ENCODE peak calls at places on chromosomes 12 and 14, in five cellular contexts. One of them, this sample, is unnamed.

GRCh38 chr14:63909984-63910383 is 57.2 kb downstream of the SYNE2 start:
- DNase-seq in mesenchymal stem cell: no peak
- DNase-seq in NB4: no peak
- DNase-seq in transverse colon: no peak
- DNase-seq in sigmoid colon: no peak
- DNase-seq in this sample: no peak

GRCh38 chr12:129075451-129076208 is 222.4 kb downstream of the GLT1D1 start:
- DNase-seq in mesenchymal stem cell: no peak
- DNase-seq in NB4: no peak
- DNase-seq in transverse colon: no peak
- DNase-seq in sigmoid colon: no peak
- DNase-seq in this sample: no peak

GRCh38 chr12:6700646-6701051 is at the start of gene PIANP:
- DNase-seq in mesenchymal stem cell: peak
- DNase-seq in NB4: no peak
- DNase-seq in transverse colon: peak
- DNase-seq in sigmoid colon: peak
- DNase-seq in this sample: peak

GRCh38 chr14:34013714-34014055 is 62.8 kb upstream of the EGLN3 start:
- DNase-seq in mesenchymal stem cell: no peak
- DNase-seq in NB4: peak
- DNase-seq in transverse colon: no peak
- DNase-seq in sigmoid colon: no peak
- DNase-seq in this sample: no peak

GRCh38 chr12:116160196-116160595 is 117.3 kb downstream of the MED13L start:
- DNase-seq in mesenchymal stem cell: peak
- DNase-seq in NB4: no peak
- DNase-seq in transverse colon: no peak
- DNase-seq in sigmoid colon: no peak
- DNase-seq in this sample: peak

GRCh38 chr14:63203618-63204406 is 431 bp upstream of the RHOJ start:
- DNase-seq in mesenchymal stem cell: peak
- DNase-seq in NB4: peak
- DNase-seq in transverse colon: peak
- DNase-seq in sigmoid colon: peak
- DNase-seq in this sample: peak

GRCh38 chr12:133023566-133023965 is 13.7 kb upstream of the ZNF84 start:
- DNase-seq in mesenchymal stem cell: no peak
- DNase-seq in NB4: peak
- DNase-seq in transverse colon: no peak
- DNase-seq in sigmoid colon: no peak
- DNase-seq in this sample: peak

GRCh38 chr14:92473261-92473946 is 40.2 kb upstream of the RIN3 start:
- DNase-seq in mesenchymal stem cell: peak
- DNase-seq in NB4: peak
- DNase-seq in transverse colon: peak
- DNase-seq in sigmoid colon: no peak
- DNase-seq in this sample: peak

GRCh38 chr14:53950031-53950793 is 6.4 kb downstream of the BMP4 start:
- DNase-seq in mesenchymal stem cell: no peak
- DNase-seq in NB4: no peak
- DNase-seq in transverse colon: no peak
- DNase-seq in sigmoid colon: no peak
- DNase-seq in this sample: no peak

GRCh38 chr12:45166056-45166455 is 49.8 kb upstream of the ANO6 start:
- DNase-seq in mesenchymal stem cell: no peak
- DNase-seq in NB4: no peak
- DNase-seq in transverse colon: no peak
- DNase-seq in sigmoid colon: no peak
- DNase-seq in this sample: no peak

GRCh38 chr14:102659797-102660196 is 67.3 kb downstream of the RCOR1 start:
- DNase-seq in mesenchymal stem cell: peak
- DNase-seq in NB4: peak
- DNase-seq in transverse colon: no peak
- DNase-seq in sigmoid colon: no peak
- DNase-seq in this sample: peak

GRCh38 chr12:93135286-93136239 is 206.5 kb upstream of the EEA1 start:
- DNase-seq in mesenchymal stem cell: peak
- DNase-seq in NB4: peak
- DNase-seq in transverse colon: no peak
- DNase-seq in sigmoid colon: no peak
- DNase-seq in this sample: peak

GRCh38 chr12:69688021-69688420 is 11.1 kb downstream of the BEST3 start:
- DNase-seq in mesenchymal stem cell: peak
- DNase-seq in NB4: no peak
- DNase-seq in transverse colon: no peak
- DNase-seq in sigmoid colon: no peak
- DNase-seq in this sample: peak

GRCh38 chr14:69819607-69820006 is 22.6 kb upstream of the SLC10A1 start:
- DNase-seq in mesenchymal stem cell: no peak
- DNase-seq in NB4: no peak
- DNase-seq in transverse colon: no peak
- DNase-seq in sigmoid colon: no peak
- DNase-seq in this sample: no peak

GRCh38 chr14:61561657-61562276 is 133.5 kb upstream of the HIF1A start:
- DNase-seq in mesenchymal stem cell: peak
- DNase-seq in NB4: peak
- DNase-seq in transverse colon: peak
- DNase-seq in sigmoid colon: peak
- DNase-seq in this sample: peak

GRCh38 chr12:124322271-124322998 is 27.5 kb downstream of the RFLNA start:
- DNase-seq in mesenchymal stem cell: peak
- DNase-seq in NB4: no peak
- DNase-seq in transverse colon: no peak
- DNase-seq in sigmoid colon: no peak
- DNase-seq in this sample: no peak

GRCh38 chr12:14769462-14769836 is 33.8 kb downstream of the WBP11 start:
- DNase-seq in mesenchymal stem cell: peak
- DNase-seq in NB4: no peak
- DNase-seq in transverse colon: peak
- DNase-seq in sigmoid colon: peak
- DNase-seq in this sample: peak

GRCh38 chr12:81759215-81759991 is at the start of gene PPFIA2:
- DNase-seq in mesenchymal stem cell: peak
- DNase-seq in NB4: no peak
- DNase-seq in transverse colon: no peak
- DNase-seq in sigmoid colon: peak
- DNase-seq in this sample: peak

GRCh38 chr12:22121224-22121623 is 75.2 kb downstream of the CMAS start:
- DNase-seq in mesenchymal stem cell: no peak
- DNase-seq in NB4: peak
- DNase-seq in transverse colon: peak
- DNase-seq in sigmoid colon: peak
- DNase-seq in this sample: no peak

DNA sequence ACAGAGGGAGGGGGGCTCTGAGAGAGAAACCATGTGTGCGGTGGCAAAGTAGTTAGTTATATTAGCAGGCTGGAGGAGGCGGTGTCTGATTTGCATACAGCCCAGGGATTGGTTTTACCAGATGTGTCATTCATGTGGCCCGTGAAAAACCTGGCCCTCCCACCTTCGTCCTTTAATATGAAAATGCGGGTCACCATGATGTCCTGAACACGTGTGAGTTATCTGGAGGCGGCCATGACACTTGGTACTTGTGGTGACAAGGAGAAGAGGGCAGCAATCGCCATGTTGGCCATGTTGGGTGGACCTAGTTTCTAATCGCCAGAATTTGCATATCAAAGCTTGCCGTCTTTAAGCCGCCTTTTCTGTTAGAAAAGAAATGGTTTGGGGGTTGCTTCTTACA is 108.8 kb downstream of the RAD51B start:
- DNase-seq in mesenchymal stem cell: no peak
- DNase-seq in NB4: no peak
- DNase-seq in transverse colon: no peak
- DNase-seq in sigmoid colon: no peak
- DNase-seq in this sample: no peak
- H3K4me3 ChIP-seq in mesenchymal stem cell: no peak
- H3K4me3 ChIP-seq in NB4: no peak
- H3K4me3 ChIP-seq in transverse colon: no peak
- H3K4me3 ChIP-seq in sigmoid colon: no peak
- H3K4me3 ChIP-seq in this sample: no peak

GRCh38 chr12:99558113-99558512 is 89.4 kb upstream of the GARIN6 start:
- DNase-seq in mesenchymal stem cell: no peak
- DNase-seq in NB4: no peak
- DNase-seq in transverse colon: no peak
- DNase-seq in sigmoid colon: no peak
- DNase-seq in this sample: no peak
- H3K4me3 ChIP-seq in mesenchymal stem cell: no peak
- H3K4me3 ChIP-seq in NB4: no peak
- H3K4me3 ChIP-seq in transverse colon: no peak
- H3K4me3 ChIP-seq in sigmoid colon: no peak
- H3K4me3 ChIP-seq in this sample: no peak

GRCh38 chr12:54135621-54136027 is 53.2 kb downstream of the SMUG1 start:
- DNase-seq in mesenchymal stem cell: no peak
- DNase-seq in NB4: no peak
- DNase-seq in transverse colon: no peak
- DNase-seq in sigmoid colon: no peak
- DNase-seq in this sample: no peak

GRCh38 chr12:54134395-54134794 is 54.4 kb downstream of the SMUG1 start:
- DNase-seq in mesenchymal stem cell: no peak
- DNase-seq in NB4: no peak
- DNase-seq in transverse colon: no peak
- DNase-seq in sigmoid colon: no peak
- DNase-seq in this sample: no peak

GRCh38 chr12:54132979-54133378 is 55.8 kb downstream of the SMUG1 start:
- DNase-seq in mesenchymal stem cell: no peak
- DNase-seq in NB4: no peak
- DNase-seq in transverse colon: no peak
- DNase-seq in sigmoid colon: no peak
- DNase-seq in this sample: no peak

GRCh38 chr12:54133663-54134375 is 55.0 kb downstream of the SMUG1 start:
- DNase-seq in mesenchymal stem cell: no peak
- DNase-seq in NB4: no peak
- DNase-seq in transverse colon: no peak
- DNase-seq in sigmoid colon: no peak
- DNase-seq in this sample: no peak

DNA sequence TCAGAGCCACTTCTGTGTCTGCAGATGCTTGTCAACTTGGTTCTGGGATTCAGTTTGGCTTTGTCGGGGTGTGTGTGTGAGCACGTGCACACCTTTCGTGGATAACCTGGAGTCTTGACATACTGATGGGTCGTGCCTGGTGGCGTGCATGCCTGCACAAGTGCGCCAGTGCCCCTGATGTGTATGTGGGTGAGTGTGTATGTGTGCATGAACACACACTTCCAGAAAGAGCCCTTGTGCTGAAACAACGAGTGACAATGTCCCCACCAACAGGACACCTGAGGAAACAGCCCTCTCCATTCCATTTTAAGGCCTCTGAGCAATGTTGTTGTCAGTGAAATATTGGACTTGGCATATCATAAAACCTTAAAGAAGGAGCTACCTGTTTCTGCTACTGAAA is 53.9 kb downstream of the SMUG1 start:
- DNase-seq in mesenchymal stem cell: no peak
- DNase-seq in NB4: peak
- DNase-seq in transverse colon: no peak
- DNase-seq in sigmoid colon: no peak
- DNase-seq in this sample: no peak
- H3K4me3 ChIP-seq in mesenchymal stem cell: no peak
- H3K4me3 ChIP-seq in NB4: no peak
- H3K4me3 ChIP-seq in transverse colon: no peak
- H3K4me3 ChIP-seq in sigmoid colon: no peak
- H3K4me3 ChIP-seq in this sample: no peak

GRCh38 chr14:99560403-99560802 is 43.6 kb downstream of the CCDC85C start:
- DNase-seq in mesenchymal stem cell: no peak
- DNase-seq in NB4: no peak
- DNase-seq in transverse colon: no peak
- DNase-seq in sigmoid colon: no peak
- DNase-seq in this sample: no peak

GRCh38 chr14:99563749-99564129 is 40.3 kb downstream of the CCDC85C start:
- DNase-seq in mesenchymal stem cell: no peak
- DNase-seq in NB4: no peak
- DNase-seq in transverse colon: no peak
- DNase-seq in sigmoid colon: no peak
- DNase-seq in this sample: no peak

GRCh38 chr14:99560946-99561683 is 42.9 kb downstream of the CCDC85C start:
- DNase-seq in mesenchymal stem cell: no peak
- DNase-seq in NB4: peak
- DNase-seq in transverse colon: no peak
- DNase-seq in sigmoid colon: peak
- DNase-seq in this sample: no peak

GRCh38 chr14:99562848-99563748 is 40.9 kb downstream of the CCDC85C start:
- DNase-seq in mesenchymal stem cell: peak
- DNase-seq in NB4: no peak
- DNase-seq in transverse colon: peak
- DNase-seq in sigmoid colon: peak
- DNase-seq in this sample: peak

GRCh38 chr14:99561827-99562226 is 42.2 kb downstream of the CCDC85C start:
- DNase-seq in mesenchymal stem cell: no peak
- DNase-seq in NB4: no peak
- DNase-seq in transverse colon: no peak
- DNase-seq in sigmoid colon: no peak
- DNase-seq in this sample: no peak
- H3K4me3 ChIP-seq in mesenchymal stem cell: no peak
- H3K4me3 ChIP-seq in NB4: no peak
- H3K4me3 ChIP-seq in transverse colon: no peak
- H3K4me3 ChIP-seq in sigmoid colon: no peak
- H3K4me3 ChIP-seq in this sample: no peak

GRCh38 chr12:117360222-117360550 is 1.2 kb downstream of the NOS1 start:
- DNase-seq in mesenchymal stem cell: no peak
- DNase-seq in NB4: no peak
- DNase-seq in transverse colon: no peak
- DNase-seq in sigmoid colon: no peak
- DNase-seq in this sample: no peak
- H3K4me3 ChIP-seq in mesenchymal stem cell: no peak
- H3K4me3 ChIP-seq in NB4: no peak
- H3K4me3 ChIP-seq in transverse colon: no peak
- H3K4me3 ChIP-seq in sigmoid colon: no peak
- H3K4me3 ChIP-seq in this sample: no peak

GRCh38 chr14:97107070-97107469 is 309.9 kb downstream of the VRK1 start:
- DNase-seq in mesenchymal stem cell: no peak
- DNase-seq in NB4: no peak
- DNase-seq in transverse colon: no peak
- DNase-seq in sigmoid colon: no peak
- DNase-seq in this sample: no peak

GRCh38 chr14:97106609-97107008 is 309.4 kb downstream of the VRK1 start:
- DNase-seq in mesenchymal stem cell: no peak
- DNase-seq in NB4: no peak
- DNase-seq in transverse colon: no peak
- DNase-seq in sigmoid colon: no peak
- DNase-seq in this sample: no peak

GRCh38 chr14:97104029-97104428 is 306.8 kb downstream of the VRK1 start:
- DNase-seq in mesenchymal stem cell: no peak
- DNase-seq in NB4: no peak
- DNase-seq in transverse colon: no peak
- DNase-seq in sigmoid colon: no peak
- DNase-seq in this sample: no peak

GRCh38 chr14:97107760-97108159 is 310.6 kb downstream of the VRK1 start:
- DNase-seq in mesenchymal stem cell: no peak
- DNase-seq in NB4: no peak
- DNase-seq in transverse colon: no peak
- DNase-seq in sigmoid colon: no peak
- DNase-seq in this sample: no peak

DNA sequence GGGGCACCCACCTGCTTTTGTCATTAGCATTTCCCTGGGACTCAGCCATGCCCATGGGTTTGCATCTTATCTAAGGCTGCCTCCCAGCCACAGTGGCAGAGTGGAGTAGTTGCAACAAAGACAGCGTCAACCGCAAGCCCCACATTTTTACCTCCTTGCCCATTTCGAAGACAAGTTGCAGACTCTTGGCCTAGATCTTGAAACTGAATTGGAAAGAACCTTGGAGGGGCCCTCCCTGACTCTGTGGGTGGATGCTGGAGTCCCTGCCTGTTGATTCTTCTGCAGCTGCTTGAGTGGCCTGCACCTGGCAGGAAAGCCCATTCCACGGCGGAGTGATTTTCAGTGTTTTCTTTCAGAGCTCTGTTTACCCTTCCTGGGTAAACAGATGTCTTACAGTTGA is 309.0 kb downstream of the VRK1 start:
- DNase-seq in mesenchymal stem cell: no peak
- DNase-seq in NB4: no peak
- DNase-seq in transverse colon: no peak
- DNase-seq in sigmoid colon: no peak
- DNase-seq in this sample: no peak
- H3K4me3 ChIP-seq in mesenchymal stem cell: no peak
- H3K4me3 ChIP-seq in NB4: no peak
- H3K4me3 ChIP-seq in transverse colon: no peak
- H3K4me3 ChIP-seq in sigmoid colon: no peak
- H3K4me3 ChIP-seq in this sample: no peak

This sample was measured in choroid plexus epithelial cell.